ENCODE peak calls at places on chromosomes 13 and 19, in ten cellular contexts. One of them, this sample, is unnamed.

GRCh38 chr13:94333131-94333820 is 146.2 kb downstream of the DCT start:
- DNase-seq in aorta: no peak
- DNase-seq in astrocyte: no peak
- DNase-seq in heart left ventricle: no peak
- DNase-seq in heart right ventricle: no peak
- DNase-seq in PC-3: no peak
- DNase-seq in right atrium auricular region: no peak
- DNase-seq in hepatocyte: no peak
- DNase-seq in mucosa of descending colon: no peak
- DNase-seq in AG04450: no peak
- DNase-seq in this sample: no peak

GRCh38 chr13:113548778-113549621 is 35.6 kb upstream of the TFDP1 start:
- DNase-seq in astrocyte: no peak
- DNase-seq in heart left ventricle: peak; percentile 30
- DNase-seq in AG04450: no peak
- DNase-seq in heart right ventricle: no peak
- DNase-seq in aorta: no peak
- DNase-seq in mucosa of descending colon: no peak
- DNase-seq in hepatocyte: no peak
- DNase-seq in PC-3: no peak
- DNase-seq in right atrium auricular region: no peak
- DNase-seq in this sample: no peak

GRCh38 chr13:91381371-91381770 is 17.1 kb upstream of the GPC5 start:
- DNase-seq in AG04450: no peak
- DNase-seq in mucosa of descending colon: peak; percentile 21
- DNase-seq in heart right ventricle: no peak
- DNase-seq in heart left ventricle: no peak
- DNase-seq in aorta: no peak
- DNase-seq in hepatocyte: peak; percentile 23
- DNase-seq in astrocyte: peak; percentile 12
- DNase-seq in PC-3: peak; percentile 26
- DNase-seq in right atrium auricular region: no peak
- DNase-seq in this sample: no peak

GRCh38 chr13:24502567-24503375 is 9.8 kb downstream of the PARP4 start:
- DNase-seq in heart right ventricle: no peak
- DNase-seq in aorta: no peak
- DNase-seq in astrocyte: peak; percentile 66
- DNase-seq in AG04450: no peak
- DNase-seq in hepatocyte: peak; percentile 48
- DNase-seq in heart left ventricle: peak; percentile 65
- DNase-seq in PC-3: peak; percentile 92
- DNase-seq in mucosa of descending colon: peak; percentile 51
- DNase-seq in right atrium auricular region: no peak
- DNase-seq in this sample: no peak

GRCh38 chr19:4406626-4407025 is 4.2 kb downstream of the CHAF1A start:
- DNase-seq in aorta: no peak
- DNase-seq in astrocyte: no peak
- DNase-seq in hepatocyte: no peak
- DNase-seq in mucosa of descending colon: no peak
- DNase-seq in heart left ventricle: no peak
- DNase-seq in heart right ventricle: no peak
- DNase-seq in right atrium auricular region: no peak
- DNase-seq in AG04450: no peak
- DNase-seq in PC-3: no peak
- DNase-seq in this sample: no peak

GRCh38 chr19:7311911-7312310 is 17.7 kb upstream of the INSR start:
- DNase-seq in PC-3: no peak
- DNase-seq in right atrium auricular region: no peak
- DNase-seq in astrocyte: no peak
- DNase-seq in mucosa of descending colon: no peak
- DNase-seq in hepatocyte: no peak
- DNase-seq in heart right ventricle: no peak
- DNase-seq in AG04450: no peak
- DNase-seq in aorta: no peak
- DNase-seq in heart left ventricle: no peak
- DNase-seq in this sample: no peak

GRCh38 chr13:87696458-87696857 is 25.3 kb downstream of the SLITRK5 start:
- DNase-seq in heart left ventricle: no peak
- DNase-seq in PC-3: no peak
- DNase-seq in aorta: no peak
- DNase-seq in hepatocyte: no peak
- DNase-seq in AG04450: no peak
- DNase-seq in astrocyte: no peak
- DNase-seq in right atrium auricular region: no peak
- DNase-seq in heart right ventricle: no peak
- DNase-seq in mucosa of descending colon: no peak
- DNase-seq in this sample: peak; percentile 5

GRCh38 chr13:84366484-84366883 is 484.2 kb upstream of the SLITRK1 start:
- DNase-seq in astrocyte: peak; percentile 65
- DNase-seq in heart right ventricle: no peak
- DNase-seq in hepatocyte: no peak
- DNase-seq in mucosa of descending colon: no peak
- DNase-seq in aorta: no peak
- DNase-seq in AG04450: no peak
- DNase-seq in heart left ventricle: no peak
- DNase-seq in PC-3: no peak
- DNase-seq in right atrium auricular region: no peak
- DNase-seq in this sample: no peak

GRCh38 chr19:36574762-36575161 is 1.7 kb upstream of the ZNF529 start:
- DNase-seq in PC-3: no peak
- DNase-seq in aorta: no peak
- DNase-seq in hepatocyte: no peak
- DNase-seq in right atrium auricular region: no peak
- DNase-seq in AG04450: no peak
- DNase-seq in heart right ventricle: no peak
- DNase-seq in heart left ventricle: no peak
- DNase-seq in mucosa of descending colon: no peak
- DNase-seq in astrocyte: no peak
- DNase-seq in this sample: no peak

GRCh38 chr13:21333186-21333585 is 125.9 kb downstream of the ZDHHC20 start:
- DNase-seq in mucosa of descending colon: no peak
- DNase-seq in aorta: no peak
- DNase-seq in heart left ventricle: no peak
- DNase-seq in heart right ventricle: no peak
- DNase-seq in hepatocyte: no peak
- DNase-seq in AG04450: no peak
- DNase-seq in right atrium auricular region: no peak
- DNase-seq in PC-3: no peak
- DNase-seq in astrocyte: peak; percentile 54
- DNase-seq in this sample: no peak

GRCh38 chr13:28231642-28232041 is 93.3 kb downstream of the PAN3 start:
- DNase-seq in PC-3: no peak
- DNase-seq in AG04450: no peak
- DNase-seq in mucosa of descending colon: no peak
- DNase-seq in astrocyte: no peak
- DNase-seq in right atrium auricular region: no peak
- DNase-seq in aorta: no peak
- DNase-seq in heart left ventricle: no peak
- DNase-seq in heart right ventricle: no peak
- DNase-seq in hepatocyte: no peak
- DNase-seq in this sample: no peak

GRCh38 chr13:39616087-39616694 is 13.2 kb upstream of the LHFPL6 start:
- DNase-seq in AG04450: peak; percentile 33
- DNase-seq in right atrium auricular region: peak; percentile 60
- DNase-seq in aorta: no peak
- DNase-seq in hepatocyte: peak; percentile 87
- DNase-seq in mucosa of descending colon: peak; percentile 58
- DNase-seq in heart left ventricle: no peak
- DNase-seq in heart right ventricle: peak; percentile 70
- DNase-seq in astrocyte: peak; percentile 29
- DNase-seq in PC-3: peak; percentile 72
- DNase-seq in this sample: no peak

GRCh38 chr19:12969292-12969988 is at the start of gene DAND5:
- DNase-seq in heart left ventricle: peak; percentile 69
- DNase-seq in AG04450: no peak
- DNase-seq in PC-3: no peak
- DNase-seq in right atrium auricular region: no peak
- DNase-seq in heart right ventricle: peak; percentile 63
- DNase-seq in aorta: no peak
- DNase-seq in astrocyte: no peak
- DNase-seq in mucosa of descending colon: no peak
- DNase-seq in hepatocyte: no peak
- DNase-seq in this sample: no peak

GRCh38 chr19:55118401-55118991 is 1.1 kb upstream of the PPP1R12C start:
- DNase-seq in heart left ventricle: no peak
- DNase-seq in aorta: peak; percentile 79
- DNase-seq in mucosa of descending colon: peak; percentile 67
- DNase-seq in right atrium auricular region: no peak
- DNase-seq in heart right ventricle: peak; percentile 77
- DNase-seq in PC-3: no peak
- DNase-seq in hepatocyte: peak; percentile 55
- DNase-seq in AG04450: no peak
- DNase-seq in astrocyte: no peak
- DNase-seq in this sample: peak; percentile 53

GRCh38 chr19:389935-390289 is 19.0 kb downstream of the C2CD4C start:
- DNase-seq in mucosa of descending colon: no peak
- DNase-seq in aorta: no peak
- DNase-seq in AG04450: no peak
- DNase-seq in heart right ventricle: no peak
- DNase-seq in PC-3: no peak
- DNase-seq in right atrium auricular region: no peak
- DNase-seq in hepatocyte: no peak
- DNase-seq in astrocyte: no peak
- DNase-seq in heart left ventricle: no peak
- DNase-seq in this sample: no peak

GRCh38 chr19:389246-389934 is 19.6 kb downstream of the C2CD4C start:
- DNase-seq in right atrium auricular region: no peak
- DNase-seq in aorta: peak; percentile 37
- DNase-seq in hepatocyte: no peak
- DNase-seq in PC-3: no peak
- DNase-seq in heart left ventricle: no peak
- DNase-seq in mucosa of descending colon: no peak
- DNase-seq in AG04450: no peak
- DNase-seq in astrocyte: no peak
- DNase-seq in heart right ventricle: no peak
- DNase-seq in this sample: no peak

GRCh38 chr19:391199-391557 is 17.8 kb downstream of the C2CD4C start:
- DNase-seq in PC-3: no peak
- DNase-seq in mucosa of descending colon: no peak
- DNase-seq in right atrium auricular region: no peak
- DNase-seq in heart right ventricle: no peak
- DNase-seq in AG04450: no peak
- DNase-seq in astrocyte: no peak
- DNase-seq in heart left ventricle: no peak
- DNase-seq in aorta: peak; percentile 1
- DNase-seq in hepatocyte: no peak
- DNase-seq in this sample: no peak

GRCh38 chr19:391726-392374 is 17.1 kb downstream of the C2CD4C start:
- DNase-seq in mucosa of descending colon: no peak
- DNase-seq in right atrium auricular region: no peak
- DNase-seq in AG04450: no peak
- DNase-seq in heart right ventricle: no peak
- DNase-seq in aorta: peak; percentile 34
- DNase-seq in heart left ventricle: no peak
- DNase-seq in hepatocyte: no peak
- DNase-seq in astrocyte: no peak
- DNase-seq in PC-3: no peak
- DNase-seq in this sample: peak; percentile 5

GRCh38 chr19:390386-391198 is 18.4 kb downstream of the C2CD4C start:
- DNase-seq in astrocyte: no peak
- DNase-seq in aorta: peak; percentile 29
- DNase-seq in right atrium auricular region: no peak
- DNase-seq in heart right ventricle: no peak
- DNase-seq in hepatocyte: no peak
- DNase-seq in heart left ventricle: no peak
- DNase-seq in mucosa of descending colon: no peak
- DNase-seq in AG04450: no peak
- DNase-seq in PC-3: no peak
- DNase-seq in this sample: no peak
- H3K9me3 ChIP-seq in astrocyte: peaks cover 6% of the 10 kb centered on the region
- H3K9me3 ChIP-seq in aorta: no peaks in the 10 kb centered on the region
- H3K9me3 ChIP-seq in right atrium auricular region: no peaks in the 10 kb centered on the region
- H3K9me3 ChIP-seq in heart right ventricle: no peaks in the 10 kb centered on the region
- H3K9me3 ChIP-seq in hepatocyte: no peaks in the 10 kb centered on the region
- H3K9me3 ChIP-seq in heart left ventricle: no peaks in the 10 kb centered on the region
- H3K9me3 ChIP-seq in mucosa of descending colon: peaks cover 1% of the 10 kb centered on the region
- H3K9me3 ChIP-seq in AG04450: peaks cover 30% of the 10 kb centered on the region
- H3K9me3 ChIP-seq in PC-3: no peaks in the 10 kb centered on the region
- H3K9me3 ChIP-seq in this sample: no peaks in the 10 kb centered on the region

GRCh38 chr19:2579678-2580280 is 103.9 kb downstream of the GADD45B start:
- DNase-seq in PC-3: no peak
- DNase-seq in astrocyte: no peak
- DNase-seq in right atrium auricular region: no peak
- DNase-seq in aorta: peak; percentile 44
- DNase-seq in hepatocyte: no peak
- DNase-seq in AG04450: no peak
- DNase-seq in mucosa of descending colon: no peak
- DNase-seq in heart left ventricle: no peak
- DNase-seq in heart right ventricle: no peak
- DNase-seq in this sample: no peak
- H3K4me3 ChIP-seq in PC-3: peak overlapping the region; percentile 70
- H3K4me3 ChIP-seq in astrocyte: peak overlapping the region; percentile 61
- H3K4me3 ChIP-seq in right atrium auricular region: peak overlapping the region; percentile 51
- H3K4me3 ChIP-seq in aorta: no peak overlapping the region
- H3K4me3 ChIP-seq in hepatocyte: no peak overlapping the region
- H3K4me3 ChIP-seq in AG04450: peak overlapping the region; percentile 64
- H3K4me3 ChIP-seq in mucosa of descending colon: no peak overlapping the region
- H3K4me3 ChIP-seq in heart left ventricle: peak overlapping the region; percentile 43
- H3K4me3 ChIP-seq in heart right ventricle: peak overlapping the region; percentile 40
- H3K4me3 ChIP-seq in this sample: peak overlapping the region; percentile 29

GRCh38 chr19:58107778-58108545 is 9.9 kb upstream of the ZSCAN18 start:
- DNase-seq in mucosa of descending colon: no peak
- DNase-seq in AG04450: no peak
- DNase-seq in heart left ventricle: no peak
- DNase-seq in astrocyte: no peak
- DNase-seq in right atrium auricular region: no peak
- DNase-seq in hepatocyte: no peak
- DNase-seq in aorta: no peak
- DNase-seq in heart right ventricle: no peak
- DNase-seq in PC-3: no peak
- DNase-seq in this sample: no peak

GRCh38 chr19:58108546-58108817 is 10.5 kb upstream of the ZSCAN18 start:
- DNase-seq in hepatocyte: no peak
- DNase-seq in AG04450: no peak
- DNase-seq in mucosa of descending colon: no peak
- DNase-seq in PC-3: no peak
- DNase-seq in heart left ventricle: no peak
- DNase-seq in aorta: no peak
- DNase-seq in heart right ventricle: no peak
- DNase-seq in astrocyte: no peak
- DNase-seq in right atrium auricular region: no peak
- DNase-seq in this sample: no peak
- H3K9me3 ChIP-seq in hepatocyte: peaks cover 15% of the 10 kb centered on the region
- H3K9me3 ChIP-seq in AG04450: peaks cover 80% of the 10 kb centered on the region
- H3K9me3 ChIP-seq in mucosa of descending colon: peaks cover 97% of the 10 kb centered on the region
- H3K9me3 ChIP-seq in PC-3: peaks cover 55% of the 10 kb centered on the region
- H3K9me3 ChIP-seq in heart left ventricle: peaks cover 71% of the 10 kb centered on the region
- H3K9me3 ChIP-seq in aorta: peaks cover 29% of the 10 kb centered on the region
- H3K9me3 ChIP-seq in heart right ventricle: peaks cover 22% of the 10 kb centered on the region
- H3K9me3 ChIP-seq in astrocyte: peaks cover 41% of the 10 kb centered on the region
- H3K9me3 ChIP-seq in right atrium auricular region: peaks cover 33% of the 10 kb centered on the region
- H3K9me3 ChIP-seq in this sample: no peaks in the 10 kb centered on the region

DNA sequence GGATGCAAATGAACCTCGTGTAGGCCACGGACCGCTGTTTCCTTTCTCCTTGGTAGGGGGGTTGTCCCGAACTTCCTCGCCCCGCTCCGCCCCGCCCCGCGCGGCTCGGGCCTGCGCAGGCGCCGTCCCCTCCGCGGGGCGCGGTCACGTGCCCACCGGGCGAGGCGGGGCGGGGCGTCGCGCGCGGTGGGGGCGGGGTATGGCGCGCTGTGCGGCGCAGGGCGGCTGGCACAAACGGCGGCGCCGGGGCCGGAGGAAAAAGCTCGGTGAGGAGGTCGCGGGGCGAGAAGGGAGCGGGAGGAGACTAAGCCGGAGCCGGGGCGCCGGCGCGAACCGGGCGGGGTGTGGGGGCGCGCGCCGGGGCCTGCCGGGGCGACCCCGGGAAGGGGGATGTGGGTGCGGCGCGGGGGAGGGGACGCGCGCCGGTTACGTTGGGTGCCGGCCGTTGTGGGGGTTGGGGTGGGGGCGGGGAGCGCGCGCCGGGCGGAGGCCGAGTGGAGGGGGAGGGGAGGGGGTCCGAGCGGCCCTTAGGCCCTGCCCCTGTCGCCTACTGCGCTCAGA is at the start of gene EGLN2:
- DNase-seq in astrocyte: no peak
- DNase-seq in mucosa of descending colon: no peak
- DNase-seq in hepatocyte: no peak
- DNase-seq in AG04450: no peak
- DNase-seq in heart left ventricle: no peak
- DNase-seq in right atrium auricular region: no peak
- DNase-seq in aorta: no peak
- DNase-seq in PC-3: no peak
- DNase-seq in heart right ventricle: no peak
- DNase-seq in this sample: no peak
- H3K4me3 ChIP-seq in astrocyte: peak within 1 kb of the TSS; percentile 73
- H3K4me3 ChIP-seq in mucosa of descending colon: peak within 1 kb of the TSS; percentile 84
- H3K4me3 ChIP-seq in hepatocyte: peak within 1 kb of the TSS; percentile 98
- H3K4me3 ChIP-seq in AG04450: peak within 1 kb of the TSS; percentile 82
- H3K4me3 ChIP-seq in heart left ventricle: peak within 1 kb of the TSS; percentile 93
- H3K4me3 ChIP-seq in right atrium auricular region: peak within 1 kb of the TSS; percentile 80
- H3K4me3 ChIP-seq in aorta: peak within 1 kb of the TSS; percentile 92
- H3K4me3 ChIP-seq in PC-3: peak within 1 kb of the TSS; percentile 85
- H3K4me3 ChIP-seq in heart right ventricle: peak within 1 kb of the TSS; percentile 93
- H3K4me3 ChIP-seq in this sample: peak within 1 kb of the TSS; percentile 91

This sample was measured in pancreas.